ENCODE peak calls at places on chromosomes 4 and X, in seven cellular contexts. One of them, this sample, is unnamed.

GRCh38 chr4:112751447-112751846 is 114.5 kb downstream of the LARP7 start:
- DNase-seq in K562: no peak
- DNase-seq in HL-60: no peak
- DNase-seq in Panc1: no peak
- DNase-seq in A549: no peak
- DNase-seq in GM12878: no peak
- DNase-seq in HCT116: no peak
- DNase-seq in this sample: peak

GRCh38 chrX:104284407-104285000 is 29.8 kb upstream of the ESX1 start:
- DNase-seq in Panc1: no peak
- DNase-seq in A549: no peak
- DNase-seq in HL-60: no peak
- DNase-seq in GM12878: no peak
- DNase-seq in HCT116: no peak
- DNase-seq in K562: no peak
- DNase-seq in this sample: no peak

GRCh38 chr4:142656178-142656577 is 189.9 kb downstream of the INPP4B start:
- DNase-seq in A549: peak
- DNase-seq in GM12878: no peak
- DNase-seq in HCT116: peak
- DNase-seq in Panc1: no peak
- DNase-seq in HL-60: no peak
- DNase-seq in K562: no peak
- DNase-seq in this sample: peak

GRCh38 chr4:186458050-186458449 is 97.3 kb downstream of the MTNR1A start:
- DNase-seq in K562: no peak
- DNase-seq in HCT116: no peak
- DNase-seq in Panc1: no peak
- DNase-seq in A549: no peak
- DNase-seq in HL-60: no peak
- DNase-seq in GM12878: no peak
- DNase-seq in this sample: peak

GRCh38 chrX:10579018-10579752 is 41.2 kb downstream of the MID1 start:
- DNase-seq in A549: peak
- DNase-seq in K562: no peak
- DNase-seq in Panc1: no peak
- DNase-seq in HCT116: peak
- DNase-seq in HL-60: no peak
- DNase-seq in GM12878: no peak
- DNase-seq in this sample: no peak

GRCh38 chrX:21747523-21747922 is 10.4 kb downstream of the SMPX start:
- DNase-seq in GM12878: no peak
- DNase-seq in HL-60: no peak
- DNase-seq in A549: no peak
- DNase-seq in HCT116: no peak
- DNase-seq in Panc1: no peak
- DNase-seq in K562: no peak
- DNase-seq in this sample: peak

GRCh38 chrX:45697591-45697990 is 496.9 kb upstream of the DIPK2B start:
- DNase-seq in GM12878: no peak
- DNase-seq in A549: peak
- DNase-seq in HL-60: no peak
- DNase-seq in Panc1: no peak
- DNase-seq in K562: no peak
- DNase-seq in HCT116: no peak
- DNase-seq in this sample: no peak

GRCh38 chr4:153471691-153472080 is 5.5 kb downstream of the TMEM131L start:
- DNase-seq in HCT116: no peak
- DNase-seq in A549: no peak
- DNase-seq in Panc1: no peak
- DNase-seq in GM12878: no peak
- DNase-seq in HL-60: no peak
- DNase-seq in K562: no peak
- DNase-seq in this sample: no peak

GRCh38 chr4:186693159-186693815 is 30.4 kb downstream of the FAT1 start:
- DNase-seq in K562: peak
- DNase-seq in GM12878: no peak
- DNase-seq in A549: peak
- DNase-seq in HL-60: no peak
- DNase-seq in HCT116: peak
- DNase-seq in Panc1: peak
- DNase-seq in this sample: no peak

GRCh38 chrX:13001097-13001496 is 26.2 kb downstream of the TMSB4X start:
- DNase-seq in A549: no peak
- DNase-seq in HL-60: no peak
- DNase-seq in GM12878: no peak
- DNase-seq in K562: no peak
- DNase-seq in Panc1: no peak
- DNase-seq in HCT116: no peak
- DNase-seq in this sample: no peak

GRCh38 chrX:115958687-115959359 is 211.7 kb upstream of the AGTR2 start:
- DNase-seq in Panc1: no peak
- DNase-seq in K562: no peak
- DNase-seq in HCT116: no peak
- DNase-seq in A549: no peak
- DNase-seq in HL-60: no peak
- DNase-seq in GM12878: no peak
- DNase-seq in this sample: no peak

GRCh38 chrX:15465896-15466651 is 27.1 kb downstream of the PIR start:
- DNase-seq in GM12878: no peak
- DNase-seq in K562: peak
- DNase-seq in HCT116: no peak
- DNase-seq in HL-60: no peak
- DNase-seq in A549: no peak
- DNase-seq in Panc1: no peak
- DNase-seq in this sample: peak

GRCh38 chr4:82213485-82214162 is 160.2 kb downstream of the HNRNPD start:
- DNase-seq in HCT116: no peak
- DNase-seq in HL-60: no peak
- DNase-seq in K562: no peak
- DNase-seq in Panc1: no peak
- DNase-seq in GM12878: no peak
- DNase-seq in A549: no peak
- DNase-seq in this sample: no peak

GRCh38 chr4:151242305-151242704 is 34.7 kb upstream of the PRSS48 start:
- DNase-seq in GM12878: no peak
- DNase-seq in Panc1: no peak
- DNase-seq in HCT116: no peak
- DNase-seq in A549: no peak
- DNase-seq in HL-60: no peak
- DNase-seq in K562: no peak
- DNase-seq in this sample: peak

GRCh38 chr4:141759796-141760425 is 123.5 kb downstream of the IL15 start:
- DNase-seq in K562: no peak
- DNase-seq in HL-60: no peak
- DNase-seq in Panc1: no peak
- DNase-seq in A549: no peak
- DNase-seq in GM12878: no peak
- DNase-seq in HCT116: no peak
- DNase-seq in this sample: no peak

GRCh38 chr4:76585897-76586360 is 150.9 kb downstream of the SHROOM3 start:
- DNase-seq in HL-60: no peak
- DNase-seq in K562: peak
- DNase-seq in GM12878: no peak
- DNase-seq in A549: peak
- DNase-seq in Panc1: no peak
- DNase-seq in HCT116: peak
- DNase-seq in this sample: peak

GRCh38 chr4:86279247-86279960 is 80.4 kb downstream of the MAPK10 start:
- DNase-seq in Panc1: no peak
- DNase-seq in HCT116: no peak
- DNase-seq in A549: no peak
- DNase-seq in GM12878: no peak
- DNase-seq in HL-60: no peak
- DNase-seq in K562: no peak
- DNase-seq in this sample: no peak

GRCh38 chrX:107687445-107687844 is 59.1 kb downstream of the PRPS1 start:
- DNase-seq in K562: no peak
- DNase-seq in A549: no peak
- DNase-seq in HCT116: no peak
- DNase-seq in HL-60: no peak
- DNase-seq in GM12878: no peak
- DNase-seq in Panc1: no peak
- DNase-seq in this sample: no peak

GRCh38 chrX:53716328-53717088 is 30.0 kb upstream of the HUWE1 start:
- DNase-seq in K562: no peak
- DNase-seq in GM12878: peak
- DNase-seq in HL-60: peak
- DNase-seq in Panc1: no peak
- DNase-seq in A549: no peak
- DNase-seq in HCT116: no peak
- DNase-seq in this sample: no peak

GRCh38 chr4:159298502-159298901 is 195.6 kb downstream of the RAPGEF2 start:
- DNase-seq in HL-60: no peak
- DNase-seq in GM12878: no peak
- DNase-seq in HCT116: no peak
- DNase-seq in Panc1: no peak
- DNase-seq in A549: no peak
- DNase-seq in K562: no peak
- DNase-seq in this sample: no peak

GRCh38 chr4:24321151-24321550 is 263.2 kb downstream of the DHX15 start:
- DNase-seq in K562: no peak
- DNase-seq in A549: no peak
- DNase-seq in HL-60: no peak
- DNase-seq in Panc1: no peak
- DNase-seq in GM12878: no peak
- DNase-seq in HCT116: no peak
- DNase-seq in this sample: no peak

GRCh38 chr4:124915073-124915472 is 202.5 kb upstream of the ANKRD50 start:
- DNase-seq in A549: no peak
- DNase-seq in Panc1: no peak
- DNase-seq in HL-60: no peak
- DNase-seq in K562: no peak
- DNase-seq in HCT116: no peak
- DNase-seq in GM12878: no peak
- DNase-seq in this sample: no peak

GRCh38 chr4:97504713-97505112 is 638.6 kb downstream of the STPG2 start:
- DNase-seq in HL-60: no peak
- DNase-seq in A549: no peak
- DNase-seq in GM12878: no peak
- DNase-seq in HCT116: no peak
- DNase-seq in K562: no peak
- DNase-seq in Panc1: no peak
- DNase-seq in this sample: peak

GRCh38 chr4:97496298-97496873 is 646.9 kb downstream of the STPG2 start:
- DNase-seq in Panc1: no peak
- DNase-seq in HL-60: no peak
- DNase-seq in A549: peak
- DNase-seq in GM12878: no peak
- DNase-seq in HCT116: peak
- DNase-seq in K562: no peak
- DNase-seq in this sample: no peak

GRCh38 chr4:97500423-97500822 is 642.9 kb downstream of the STPG2 start:
- DNase-seq in HCT116: no peak
- DNase-seq in GM12878: peak
- DNase-seq in K562: no peak
- DNase-seq in Panc1: no peak
- DNase-seq in A549: no peak
- DNase-seq in HL-60: no peak
- DNase-seq in this sample: no peak

GRCh38 chr4:97493815-97494518 is 649.3 kb downstream of the STPG2 start:
- DNase-seq in Panc1: no peak
- DNase-seq in HCT116: peak
- DNase-seq in HL-60: no peak
- DNase-seq in K562: no peak
- DNase-seq in A549: no peak
- DNase-seq in GM12878: no peak
- DNase-seq in this sample: peak

GRCh38 chr4:97498875-97499274 is 644.4 kb downstream of the STPG2 start:
- DNase-seq in Panc1: no peak
- DNase-seq in GM12878: no peak
- DNase-seq in K562: no peak
- DNase-seq in A549: peak
- DNase-seq in HL-60: no peak
- DNase-seq in HCT116: peak
- DNase-seq in this sample: no peak
- TF ChIP-seq REST in Panc1: no peak
- TF ChIP-seq REST in GM12878: no peak
- TF ChIP-seq REST in K562: no peak
- TF ChIP-seq REST in A549: no peak
- TF ChIP-seq REST in HL-60: no peak
- TF ChIP-seq REST in HCT116: no peak
- TF ChIP-seq REST in this sample: no peak

DNA sequence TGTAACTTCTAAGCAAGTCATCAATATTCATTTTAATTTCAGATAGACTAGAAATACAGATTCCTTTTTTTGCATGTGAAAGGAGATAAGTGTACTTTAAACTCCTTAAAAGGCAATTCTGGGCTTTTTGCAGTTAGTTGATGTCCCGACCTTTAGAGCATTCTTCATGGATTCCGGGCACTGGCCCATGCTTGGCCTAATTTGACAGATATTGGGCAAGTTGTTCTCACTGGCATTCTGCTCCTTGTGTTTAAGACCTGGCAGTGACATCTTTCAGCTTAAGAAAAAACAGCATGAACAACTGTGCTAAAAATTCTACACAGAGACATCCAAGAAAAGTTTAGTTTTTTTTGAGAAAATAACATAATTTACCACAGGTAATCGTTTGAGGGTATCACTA is 1037.2 kb downstream of the PCDH18 start:
- DNase-seq in K562: no peak
- DNase-seq in HCT116: no peak
- DNase-seq in A549: no peak
- DNase-seq in GM12878: no peak
- DNase-seq in Panc1: no peak
- DNase-seq in HL-60: no peak
- DNase-seq in this sample: peak
- TF ChIP-seq REST in K562: no peak
- TF ChIP-seq REST in HCT116: no peak
- TF ChIP-seq REST in A549: no peak
- TF ChIP-seq REST in GM12878: no peak
- TF ChIP-seq REST in Panc1: no peak
- TF ChIP-seq REST in HL-60: no peak
- TF ChIP-seq REST in this sample: no peak

GRCh38 chr4:38728651-38729141 is 54.1 kb downstream of the TLR10 start:
- DNase-seq in HL-60: no peak
- DNase-seq in HCT116: peak
- DNase-seq in Panc1: no peak
- DNase-seq in A549: peak
- DNase-seq in K562: no peak
- DNase-seq in GM12878: no peak
- DNase-seq in this sample: peak
- TF ChIP-seq REST in HL-60: no peak
- TF ChIP-seq REST in HCT116: no peak
- TF ChIP-seq REST in Panc1: no peak
- TF ChIP-seq REST in A549: no peak
- TF ChIP-seq REST in K562: no peak
- TF ChIP-seq REST in GM12878: no peak
- TF ChIP-seq REST in this sample: no peak

GRCh38 chr4:89245459-89245858 is 62.1 kb downstream of the GPRIN3 start:
- DNase-seq in GM12878: no peak
- DNase-seq in HL-60: no peak
- DNase-seq in A549: no peak
- DNase-seq in K562: no peak
- DNase-seq in HCT116: no peak
- DNase-seq in Panc1: no peak
- DNase-seq in this sample: no peak
- TF ChIP-seq REST in GM12878: no peak
- TF ChIP-seq REST in HL-60: no peak
- TF ChIP-seq REST in A549: no peak
- TF ChIP-seq REST in K562: no peak
- TF ChIP-seq REST in HCT116: no peak
- TF ChIP-seq REST in Panc1: no peak
- TF ChIP-seq REST in this sample: no peak